ENCODE peak calls at places on chromosomes 1 and 21, in five cellular contexts. J is left ventricle myocardium inferior, T is PC-3, F is pancreas, X is RWPE2. B is an unnamed sample.

GRCh38 chr1:236351875-236352573 is 42.1 kb upstream of the EDARADD start:
- DNase-seq in T (no peak), J (no peak), F (no peak), X (no peak), B (no peak)

GRCh38 chr1:17586172-17586963 is 46.9 kb downstream of the ARHGEF10L start:
- DNase-seq in T (peak; percentile 52), F (no peak), X (no peak), J (no peak), B (peak; percentile 96)

GRCh38 chr1:18948048-18948912 is 8.2 kb downstream of the IFFO2 start:
- DNase-seq in T (peak; percentile 39), X (no peak), J (no peak), F (no peak), B (peak; percentile 84)

GRCh38 chr1:112247971-112248370 is 148.0 kb upstream of the CTTNBP2NL start:
- DNase-seq in T (no peak), J (peak; percentile 52), F (no peak), X (no peak), B (no peak)

GRCh38 chr1:8317647-8318360 is at the start of gene SLC45A1:
- DNase-seq in T (peak; percentile 70), J (peak; percentile 85), F (no peak), X (no peak), B (peak; percentile 89)

GRCh38 chr1:183129921-183130675 is 56.0 kb upstream of the LAMC2 start:
- DNase-seq in J (no peak), T (no peak), F (no peak), X (no peak), B (peak; percentile 51)

GRCh38 chr1:245092638-245092976 is 62.2 kb upstream of the KIF26B start:
- DNase-seq in J (no peak), T (no peak), F (no peak), X (no peak), B (no peak)

GRCh38 chr1:156638596-156638995 is 3.3 kb upstream of the BCAN start:
- DNase-seq in F (no peak), X (no peak), J (no peak), T (no peak), B (no peak)

GRCh38 chr1:7501259-7501560 is 269.9 kb upstream of the VAMP3 start:
- DNase-seq in J (no peak), F (no peak), X (no peak), T (no peak), B (no peak)

GRCh38 chr1:26696191-26696644 is 403 bp downstream of the ARID1A start:
- DNase-seq in J (peak; percentile 45), X (no peak), F (no peak), T (no peak), B (no peak)

GRCh38 chr1:20361805-20362381 is 71.2 kb downstream of the VWA5B1 start:
- DNase-seq in F (no peak), J (peak; percentile 65), X (no peak), T (peak; percentile 75), B (peak; percentile 75)

GRCh38 chr1:161081151-161081405 is 8.3 kb downstream of the NECTIN4 start:
- DNase-seq in J (no peak), T (no peak), F (no peak), X (no peak), B (no peak)

GRCh38 chr1:923991-924618 is 382 bp downstream of the SAMD11 start:
- DNase-seq in J (no peak), X (no peak), T (no peak), F (no peak), B (peak; percentile 66)

GRCh38 chr1:27598902-27599528 is 4.9 kb downstream of the AHDC1 start:
- DNase-seq in J (no peak), X (no peak), F (peak; percentile 56), T (peak; percentile 46), B (peak; percentile 91)

GRCh38 chr1:84936116-84936810 is 43.3 kb upstream of the LPAR3 start:
- DNase-seq in X (no peak), T (peak; percentile 81), F (peak; percentile 30), J (no peak), B (peak; percentile 73)

GRCh38 chr21:28436286-28436932 is 556.3 kb downstream of the LTN1 start:
- DNase-seq in F (no peak), T (peak; percentile 79), J (no peak), X (no peak), B (peak; percentile 81)

GRCh38 chr21:25243809-25244208 is 363.5 kb downstream of the MRPL39 start:
- DNase-seq in F (no peak), X (no peak), J (no peak), T (no peak), B (no peak)

GRCh38 chr1:225437710-225438437 is 10.0 kb upstream of the LBR start:
- DNase-seq in J (no peak), X (no peak), F (no peak), T (peak; percentile 61), B (peak; percentile 48)

GRCh38 chr21:37817242-37817641 is 99.0 kb downstream of the KCNJ6 start:
- DNase-seq in T (no peak), J (no peak), X (no peak), F (no peak), B (no peak)

GRCh38 chr1:19731311-19731821 is 66.7 kb downstream of the HTR6 start:
- DNase-seq in F (no peak), J (no peak), X (no peak), T (no peak), B (no peak)

GRCh38 chr1:33186936-33187335 is 5.1 kb upstream of the TRIM62 start:
- DNase-seq in T (no peak), J (no peak), F (no peak), X (no peak), B (no peak)

GRCh38 chr1:88079036-88079435 is 605.0 kb upstream of the PKN2 start:
- DNase-seq in T (peak; percentile 31), F (no peak), J (no peak), X (no peak), B (peak; percentile 8)

GRCh38 chr1:23561813-23562100 is 2.5 kb upstream of the ID3 start:
- DNase-seq in T (no peak), X (no peak), J (no peak), F (no peak), B (peak; percentile 81)

GRCh38 chr1:1179983-1180861 is 6.5 kb downstream of the TTLL10 start:
- DNase-seq in J (peak; percentile 12), T (no peak), X (peak; percentile 69), F (no peak), B (no peak)

DNA sequence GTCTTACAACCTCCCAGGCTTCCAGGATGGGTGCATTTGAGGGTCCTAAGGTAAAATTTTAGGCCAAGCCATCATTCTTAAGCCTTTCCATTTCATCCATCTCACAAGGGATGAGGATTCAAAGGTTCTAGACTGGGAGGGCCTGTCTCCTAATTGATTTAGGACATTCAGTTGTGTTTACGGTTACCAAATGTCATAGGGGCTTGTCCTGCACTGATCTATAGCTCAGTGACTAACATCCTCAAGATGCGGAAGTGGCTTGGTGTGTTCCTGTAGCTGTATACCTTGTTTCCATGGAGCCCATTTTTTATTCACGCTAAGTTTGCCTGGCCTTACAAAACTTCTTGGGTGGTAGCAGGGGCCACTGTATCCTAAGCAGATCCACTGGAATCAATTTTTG is 52.8 kb downstream of the DUSP10 start:
- DNase-seq in J (no peak), F (no peak), X (no peak), T (no peak), B (no peak)
- H3K4me1 ChIP-seq in J (no peaks in the 10 kb centered on the region), F (no peaks in the 10 kb centered on the region), X (no peaks in the 10 kb centered on the region), T (no peaks in the 10 kb centered on the region), B (peaks cover under 1% of the 10 kb centered on the region)

GRCh38 chr1:91609571-91609970 is 108.9 kb downstream of the CDC7 start:
- DNase-seq in T (peak; percentile 93), J (no peak), F (no peak), X (no peak), B (peak; percentile 89)
- H3K4me1 ChIP-seq in T (peaks cover 55% of the 10 kb centered on the region), J (peaks cover 6% of the 10 kb centered on the region), F (no peaks in the 10 kb centered on the region), X (peaks cover 36% of the 10 kb centered on the region), B (peaks cover 51% of the 10 kb centered on the region)

GRCh38 chr1:71490432-71490831 is 409.6 kb upstream of the ZRANB2 start:
- DNase-seq in T (peak; percentile 80), J (no peak), X (no peak), F (no peak), B (peak; percentile 55)

GRCh38 chr1:71488555-71489252 is 407.9 kb upstream of the ZRANB2 start:
- DNase-seq in X (no peak), J (no peak), F (no peak), T (peak; percentile 49), B (no peak)

GRCh38 chr1:71494163-71494562 is 413.3 kb upstream of the ZRANB2 start:
- DNase-seq in X (no peak), F (no peak), T (peak; percentile 27), J (no peak), B (peak; percentile 74)

DNA sequence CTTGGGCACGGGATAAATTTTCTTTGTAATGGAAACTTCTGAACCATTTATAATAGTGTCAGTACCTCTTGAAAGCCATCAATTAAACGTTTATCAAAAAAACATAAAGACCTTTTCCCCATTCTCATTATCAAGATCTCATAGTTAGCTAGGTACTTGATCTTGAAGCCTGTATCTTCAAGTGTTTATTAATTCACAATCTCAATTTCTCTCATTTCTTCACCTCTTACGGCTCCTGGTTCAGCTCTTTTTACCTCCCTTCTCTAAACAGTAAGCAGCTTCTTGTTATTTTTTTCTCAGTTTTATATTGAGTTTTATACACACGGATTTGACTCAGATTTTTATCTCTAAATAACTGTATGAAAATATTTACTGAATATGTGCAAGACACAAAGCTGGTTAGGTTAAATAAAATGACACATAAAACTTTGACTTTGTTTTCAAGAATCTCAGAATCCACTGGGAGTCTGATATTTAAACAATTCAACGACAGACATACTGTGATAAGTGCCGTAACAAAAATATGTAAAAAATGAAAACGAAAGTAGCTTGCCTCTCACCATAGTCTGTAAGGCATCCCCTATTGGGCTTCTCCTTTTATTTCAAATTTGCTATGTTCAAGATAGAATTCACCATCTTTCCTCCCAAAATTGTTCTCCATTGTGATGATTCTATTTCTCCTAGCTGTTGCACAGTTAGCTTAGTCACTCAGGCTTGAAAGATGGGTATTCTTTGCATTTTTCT is 411.6 kb upstream of the ZRANB2 start:
- DNase-seq in J (no peak), X (no peak), F (no peak), T (no peak), B (no peak)
- H3K4me1 ChIP-seq in J (no peaks in the 10 kb centered on the region), X (no peaks in the 10 kb centered on the region), F (no peaks in the 10 kb centered on the region), T (peaks cover 7% of the 10 kb centered on the region), B (no peaks in the 10 kb centered on the region)

GRCh38 chr1:159091547-159092397 is 15.2 kb upstream of the AIM2 start:
- DNase-seq in T (peak; percentile 67), X (no peak), F (no peak), J (no peak), B (peak; percentile 84)

GRCh38 chr1:159089184-159089791 is 12.7 kb upstream of the AIM2 start:
- DNase-seq in T (peak; percentile 36), J (no peak), F (no peak), X (no peak), B (no peak)

GRCh38 chr1:159088050-159088449 is 11.5 kb upstream of the AIM2 start:
- DNase-seq in X (no peak), J (no peak), F (no peak), T (peak; percentile 23), B (peak; percentile 93)

GRCh38 chr1:159090566-159091546 is 14.3 kb upstream of the AIM2 start:
- DNase-seq in T (no peak), F (no peak), X (no peak), J (no peak), B (peak; percentile 61)

DNA sequence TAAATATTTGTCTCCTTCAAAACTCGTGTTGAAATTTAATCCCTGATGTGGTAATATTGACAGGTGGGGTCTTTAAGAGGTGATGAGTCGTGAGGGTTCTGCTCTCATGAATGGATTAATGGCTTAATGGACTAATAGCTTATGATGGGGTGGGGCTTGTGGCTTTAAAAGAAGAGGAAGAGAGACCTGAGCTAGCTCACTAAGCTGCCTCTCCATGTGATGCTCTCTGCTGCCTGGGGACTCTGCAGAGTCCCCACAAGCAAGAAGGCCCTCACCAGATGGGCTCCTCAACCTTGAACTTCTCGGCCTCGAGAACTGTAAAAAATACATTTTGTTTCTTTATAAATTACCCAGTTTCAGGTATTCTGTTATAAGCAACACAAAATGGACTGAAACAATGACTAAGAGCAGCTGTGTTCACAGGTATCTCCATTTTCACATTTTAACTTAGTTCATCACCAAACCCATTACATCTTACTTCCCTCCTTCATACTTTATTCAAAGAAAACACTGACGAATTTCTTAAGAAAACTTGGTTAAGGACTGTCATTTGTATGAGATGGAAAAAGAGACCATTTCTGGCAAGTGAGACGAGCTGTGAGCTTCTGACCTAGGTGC is 12.1 kb upstream of the AIM2 start:
- DNase-seq in T (no peak), X (no peak), F (no peak), J (no peak), B (no peak)
- H3K4me1 ChIP-seq in T (peaks cover 11% of the 10 kb centered on the region), X (peaks cover 49% of the 10 kb centered on the region), F (no peaks in the 10 kb centered on the region), J (no peaks in the 10 kb centered on the region), B (peaks cover 51% of the 10 kb centered on the region)